ENCODE peak calls at places on chromosomes 6 and 20, in nine cellular contexts. One of them, this sample, is unnamed.

GRCh38 chr6:70669133-70669532 is 1.4 kb downstream of the SMAP1 start:
- DNase-seq in mesendoderm: no peak
- DNase-seq in C1 segment of cervical spinal cord: no peak
- DNase-seq in AG10803: no peak
- DNase-seq in PC-3: peak
- DNase-seq in H9: no peak
- DNase-seq in astrocyte of the spinal cord: peak
- DNase-seq in naive thymus-derived CD8-positive, alpha-beta T cell: no peak
- DNase-seq in mucosa of descending colon: no peak
- DNase-seq in this sample: no peak

GRCh38 chr6:24522090-24522820 is 27.5 kb downstream of the ALDH5A1 start:
- DNase-seq in mesendoderm: no peak
- DNase-seq in naive thymus-derived CD8-positive, alpha-beta T cell: no peak
- DNase-seq in H9: no peak
- DNase-seq in AG10803: no peak
- DNase-seq in astrocyte of the spinal cord: no peak
- DNase-seq in C1 segment of cervical spinal cord: no peak
- DNase-seq in PC-3: no peak
- DNase-seq in mucosa of descending colon: no peak
- DNase-seq in this sample: peak

GRCh38 chr6:25911359-25911758 is 19.1 kb downstream of the SLC17A2 start:
- DNase-seq in mesendoderm: no peak
- DNase-seq in naive thymus-derived CD8-positive, alpha-beta T cell: no peak
- DNase-seq in PC-3: no peak
- DNase-seq in mucosa of descending colon: no peak
- DNase-seq in H9: no peak
- DNase-seq in C1 segment of cervical spinal cord: no peak
- DNase-seq in AG10803: no peak
- DNase-seq in astrocyte of the spinal cord: no peak
- DNase-seq in this sample: no peak

GRCh38 chr6:148218542-148219258 is 123.9 kb upstream of the SASH1 start:
- DNase-seq in naive thymus-derived CD8-positive, alpha-beta T cell: no peak
- DNase-seq in astrocyte of the spinal cord: no peak
- DNase-seq in PC-3: no peak
- DNase-seq in mesendoderm: no peak
- DNase-seq in C1 segment of cervical spinal cord: no peak
- DNase-seq in H9: no peak
- DNase-seq in mucosa of descending colon: no peak
- DNase-seq in AG10803: no peak
- DNase-seq in this sample: no peak

GRCh38 chr20:1327241-1327653 is 1.7 kb downstream of the SDCBP2 start:
- DNase-seq in H9: peak
- DNase-seq in AG10803: peak
- DNase-seq in naive thymus-derived CD8-positive, alpha-beta T cell: no peak
- DNase-seq in mesendoderm: no peak
- DNase-seq in C1 segment of cervical spinal cord: no peak
- DNase-seq in PC-3: peak
- DNase-seq in mucosa of descending colon: peak
- DNase-seq in astrocyte of the spinal cord: peak
- DNase-seq in this sample: no peak

GRCh38 chr6:46491789-46492547 is 719 bp upstream of the RCAN2 start:
- DNase-seq in mucosa of descending colon: peak
- DNase-seq in H9: peak
- DNase-seq in astrocyte of the spinal cord: no peak
- DNase-seq in C1 segment of cervical spinal cord: peak
- DNase-seq in AG10803: peak
- DNase-seq in naive thymus-derived CD8-positive, alpha-beta T cell: no peak
- DNase-seq in PC-3: peak
- DNase-seq in mesendoderm: peak
- DNase-seq in this sample: peak

GRCh38 chr6:137416376-137417109 is 77.7 kb downstream of the OLIG3 start:
- DNase-seq in PC-3: no peak
- DNase-seq in mesendoderm: peak
- DNase-seq in H9: no peak
- DNase-seq in C1 segment of cervical spinal cord: no peak
- DNase-seq in naive thymus-derived CD8-positive, alpha-beta T cell: no peak
- DNase-seq in astrocyte of the spinal cord: peak
- DNase-seq in AG10803: peak
- DNase-seq in mucosa of descending colon: no peak
- DNase-seq in this sample: no peak

GRCh38 chr6:37569999-37570776 is 70.5 kb upstream of the CCDC167 start:
- DNase-seq in mucosa of descending colon: no peak
- DNase-seq in AG10803: no peak
- DNase-seq in C1 segment of cervical spinal cord: no peak
- DNase-seq in astrocyte of the spinal cord: no peak
- DNase-seq in naive thymus-derived CD8-positive, alpha-beta T cell: no peak
- DNase-seq in PC-3: no peak
- DNase-seq in H9: no peak
- DNase-seq in mesendoderm: no peak
- DNase-seq in this sample: no peak

GRCh38 chr6:44725070-44725469 is 337.6 kb downstream of the CDC5L start:
- DNase-seq in C1 segment of cervical spinal cord: no peak
- DNase-seq in astrocyte of the spinal cord: peak
- DNase-seq in naive thymus-derived CD8-positive, alpha-beta T cell: no peak
- DNase-seq in mesendoderm: no peak
- DNase-seq in PC-3: peak
- DNase-seq in AG10803: peak
- DNase-seq in mucosa of descending colon: no peak
- DNase-seq in H9: no peak
- DNase-seq in this sample: no peak

GRCh38 chr6:111414373-111414772 is 68.6 kb downstream of the REV3L start:
- DNase-seq in naive thymus-derived CD8-positive, alpha-beta T cell: no peak
- DNase-seq in PC-3: no peak
- DNase-seq in C1 segment of cervical spinal cord: no peak
- DNase-seq in astrocyte of the spinal cord: no peak
- DNase-seq in AG10803: no peak
- DNase-seq in mucosa of descending colon: no peak
- DNase-seq in H9: no peak
- DNase-seq in mesendoderm: no peak
- DNase-seq in this sample: no peak

GRCh38 chr20:48538058-48538825 is 289.6 kb downstream of the PREX1 start:
- DNase-seq in PC-3: peak
- DNase-seq in H9: no peak
- DNase-seq in astrocyte of the spinal cord: peak
- DNase-seq in mesendoderm: peak
- DNase-seq in AG10803: peak
- DNase-seq in C1 segment of cervical spinal cord: no peak
- DNase-seq in mucosa of descending colon: no peak
- DNase-seq in naive thymus-derived CD8-positive, alpha-beta T cell: no peak
- DNase-seq in this sample: no peak

GRCh38 chr6:149941583-149942460 is at the start of gene ULBP2:
- DNase-seq in AG10803: peak
- DNase-seq in naive thymus-derived CD8-positive, alpha-beta T cell: peak
- DNase-seq in mesendoderm: peak
- DNase-seq in H9: peak
- DNase-seq in mucosa of descending colon: peak
- DNase-seq in astrocyte of the spinal cord: peak
- DNase-seq in PC-3: peak
- DNase-seq in C1 segment of cervical spinal cord: peak
- DNase-seq in this sample: peak

GRCh38 chr6:25971187-25971811 is 8.7 kb downstream of the TRIM38 start:
- DNase-seq in AG10803: peak
- DNase-seq in mesendoderm: peak
- DNase-seq in astrocyte of the spinal cord: peak
- DNase-seq in C1 segment of cervical spinal cord: no peak
- DNase-seq in mucosa of descending colon: no peak
- DNase-seq in PC-3: peak
- DNase-seq in naive thymus-derived CD8-positive, alpha-beta T cell: no peak
- DNase-seq in H9: no peak
- DNase-seq in this sample: no peak

GRCh38 chr6:41639556-41640371 is 1.5 kb downstream of the MDFI start:
- DNase-seq in astrocyte of the spinal cord: peak
- DNase-seq in C1 segment of cervical spinal cord: no peak
- DNase-seq in mesendoderm: peak
- DNase-seq in H9: peak
- DNase-seq in naive thymus-derived CD8-positive, alpha-beta T cell: no peak
- DNase-seq in PC-3: no peak
- DNase-seq in mucosa of descending colon: no peak
- DNase-seq in AG10803: no peak
- DNase-seq in this sample: no peak

GRCh38 chr20:32456869-32457421 is 98.8 kb downstream of the ASXL1 start:
- DNase-seq in PC-3: peak
- DNase-seq in C1 segment of cervical spinal cord: no peak
- DNase-seq in mucosa of descending colon: peak
- DNase-seq in AG10803: peak
- DNase-seq in astrocyte of the spinal cord: peak
- DNase-seq in mesendoderm: peak
- DNase-seq in naive thymus-derived CD8-positive, alpha-beta T cell: no peak
- DNase-seq in H9: peak
- DNase-seq in this sample: peak

GRCh38 chr6:21188505-21189223 is 404.9 kb upstream of the SOX4 start:
- DNase-seq in astrocyte of the spinal cord: peak
- DNase-seq in naive thymus-derived CD8-positive, alpha-beta T cell: no peak
- DNase-seq in mucosa of descending colon: no peak
- DNase-seq in mesendoderm: peak
- DNase-seq in C1 segment of cervical spinal cord: no peak
- DNase-seq in PC-3: no peak
- DNase-seq in AG10803: no peak
- DNase-seq in H9: no peak
- DNase-seq in this sample: peak

GRCh38 chr6:111664565-111665039 is 58.9 kb upstream of the TRAF3IP2 start:
- DNase-seq in PC-3: no peak
- DNase-seq in H9: no peak
- DNase-seq in C1 segment of cervical spinal cord: no peak
- DNase-seq in astrocyte of the spinal cord: no peak
- DNase-seq in AG10803: no peak
- DNase-seq in mucosa of descending colon: no peak
- DNase-seq in mesendoderm: no peak
- DNase-seq in naive thymus-derived CD8-positive, alpha-beta T cell: no peak
- DNase-seq in this sample: no peak

GRCh38 chr6:32070814-32071466 is 32.7 kb downstream of the CYP21A2 start:
- DNase-seq in mucosa of descending colon: no peak
- DNase-seq in C1 segment of cervical spinal cord: no peak
- DNase-seq in H9: no peak
- DNase-seq in PC-3: no peak
- DNase-seq in astrocyte of the spinal cord: no peak
- DNase-seq in mesendoderm: no peak
- DNase-seq in naive thymus-derived CD8-positive, alpha-beta T cell: no peak
- DNase-seq in AG10803: no peak
- DNase-seq in this sample: no peak

GRCh38 chr20:35312348-35312747 is 20.1 kb upstream of the FAM83C start:
- DNase-seq in PC-3: peak
- DNase-seq in mesendoderm: peak
- DNase-seq in astrocyte of the spinal cord: peak
- DNase-seq in H9: no peak
- DNase-seq in C1 segment of cervical spinal cord: no peak
- DNase-seq in naive thymus-derived CD8-positive, alpha-beta T cell: no peak
- DNase-seq in mucosa of descending colon: no peak
- DNase-seq in AG10803: peak
- DNase-seq in this sample: no peak

GRCh38 chr6:126812651-126813050 is 305.8 kb upstream of the RSPO3 start:
- DNase-seq in naive thymus-derived CD8-positive, alpha-beta T cell: no peak
- DNase-seq in C1 segment of cervical spinal cord: no peak
- DNase-seq in mesendoderm: peak
- DNase-seq in PC-3: no peak
- DNase-seq in H9: no peak
- DNase-seq in mucosa of descending colon: no peak
- DNase-seq in astrocyte of the spinal cord: peak
- DNase-seq in AG10803: peak
- DNase-seq in this sample: no peak

GRCh38 chr6:92495246-92495645 is 924.1 kb downstream of the EPHA7 start:
- DNase-seq in C1 segment of cervical spinal cord: no peak
- DNase-seq in astrocyte of the spinal cord: peak
- DNase-seq in mesendoderm: no peak
- DNase-seq in PC-3: no peak
- DNase-seq in H9: no peak
- DNase-seq in AG10803: peak
- DNase-seq in mucosa of descending colon: no peak
- DNase-seq in naive thymus-derived CD8-positive, alpha-beta T cell: no peak
- DNase-seq in this sample: no peak

GRCh38 chr6:71419954-71420692 is 131.5 kb downstream of the OGFRL1 start:
- DNase-seq in AG10803: peak
- DNase-seq in PC-3: peak
- DNase-seq in astrocyte of the spinal cord: peak
- DNase-seq in H9: no peak
- DNase-seq in naive thymus-derived CD8-positive, alpha-beta T cell: no peak
- DNase-seq in C1 segment of cervical spinal cord: no peak
- DNase-seq in mucosa of descending colon: peak
- DNase-seq in mesendoderm: peak
- DNase-seq in this sample: no peak

GRCh38 chr6:117200067-117200466 is 65.3 kb upstream of the VGLL2 start:
- DNase-seq in C1 segment of cervical spinal cord: no peak
- DNase-seq in AG10803: no peak
- DNase-seq in PC-3: no peak
- DNase-seq in astrocyte of the spinal cord: no peak
- DNase-seq in mucosa of descending colon: no peak
- DNase-seq in mesendoderm: no peak
- DNase-seq in H9: no peak
- DNase-seq in naive thymus-derived CD8-positive, alpha-beta T cell: no peak
- DNase-seq in this sample: no peak

GRCh38 chr6:137313928-137314855 is 95.0 kb upstream of the IFNGR1 start:
- DNase-seq in mucosa of descending colon: peak
- DNase-seq in H9: peak
- DNase-seq in mesendoderm: peak
- DNase-seq in PC-3: peak
- DNase-seq in AG10803: peak
- DNase-seq in C1 segment of cervical spinal cord: peak
- DNase-seq in astrocyte of the spinal cord: peak
- DNase-seq in naive thymus-derived CD8-positive, alpha-beta T cell: peak
- DNase-seq in this sample: peak

GRCh38 chr6:35082733-35083403 is 58.3 kb downstream of the TCP11 start:
- DNase-seq in astrocyte of the spinal cord: peak
- DNase-seq in AG10803: no peak
- DNase-seq in H9: no peak
- DNase-seq in PC-3: no peak
- DNase-seq in naive thymus-derived CD8-positive, alpha-beta T cell: no peak
- DNase-seq in C1 segment of cervical spinal cord: no peak
- DNase-seq in mesendoderm: no peak
- DNase-seq in mucosa of descending colon: peak
- DNase-seq in this sample: no peak

GRCh38 chr6:106026748-106027147 is 59.4 kb upstream of the PRDM1 start:
- DNase-seq in AG10803: peak
- DNase-seq in mesendoderm: no peak
- DNase-seq in H9: no peak
- DNase-seq in naive thymus-derived CD8-positive, alpha-beta T cell: no peak
- DNase-seq in mucosa of descending colon: no peak
- DNase-seq in astrocyte of the spinal cord: peak
- DNase-seq in PC-3: no peak
- DNase-seq in C1 segment of cervical spinal cord: no peak
- DNase-seq in this sample: no peak

GRCh38 chr6:17311595-17312311 is 30.6 kb downstream of the RBM24 start:
- DNase-seq in mucosa of descending colon: no peak
- DNase-seq in C1 segment of cervical spinal cord: no peak
- DNase-seq in naive thymus-derived CD8-positive, alpha-beta T cell: no peak
- DNase-seq in H9: no peak
- DNase-seq in astrocyte of the spinal cord: peak
- DNase-seq in mesendoderm: peak
- DNase-seq in PC-3: no peak
- DNase-seq in AG10803: peak
- DNase-seq in this sample: no peak

GRCh38 chr6:99187429-99187828 is 162.0 kb downstream of the FAXC start:
- DNase-seq in astrocyte of the spinal cord: peak
- DNase-seq in C1 segment of cervical spinal cord: no peak
- DNase-seq in mucosa of descending colon: no peak
- DNase-seq in H9: no peak
- DNase-seq in AG10803: no peak
- DNase-seq in mesendoderm: no peak
- DNase-seq in PC-3: peak
- DNase-seq in naive thymus-derived CD8-positive, alpha-beta T cell: no peak
- DNase-seq in this sample: no peak

GRCh38 chr20:40293740-40294139 is 395.3 kb downstream of the MAFB start:
- DNase-seq in C1 segment of cervical spinal cord: no peak
- DNase-seq in H9: no peak
- DNase-seq in mucosa of descending colon: no peak
- DNase-seq in naive thymus-derived CD8-positive, alpha-beta T cell: no peak
- DNase-seq in AG10803: peak
- DNase-seq in mesendoderm: no peak
- DNase-seq in PC-3: no peak
- DNase-seq in astrocyte of the spinal cord: no peak
- DNase-seq in this sample: no peak

This sample was measured in NCI-H774.